ENCODE peak calls at places on chromosomes 3 and 15, in seven cellular contexts. D, L, I, T, P, O and E are unnamed samples.
A peak's percentile ranks its signal among the peaks of the same experiment; 100 is the strongest.

GRCh38 chr15:83250766-83251165 is 33.7 kb downstream of the BNC1 start:
- DNase-seq in L (no peak), P (no peak), T (no peak), I (no peak), O (peak; percentile 50), D (no peak), E (no peak)

GRCh38 chr15:79849789-79850188 is 47.0 kb downstream of the MTHFS start:
- DNase-seq in D (peak; percentile 52), L (peak; percentile 79), I (peak; percentile 52), P (peak; percentile 60), O (peak; percentile 77), T (no peak), E (peak; percentile 21)

GRCh38 chr3:45923755-45924154 is 19.5 kb upstream of the CXCR6 start:
- DNase-seq in T (no peak), P (no peak), O (no peak), D (peak; percentile 81), L (no peak), I (peak; percentile 24), E (no peak)

GRCh38 chr15:59622289-59622688 is 10.7 kb downstream of the GCNT3 start:
- DNase-seq in O (peak; percentile 25), L (peak; percentile 71), T (peak; percentile 21), I (peak; percentile 47), P (peak; percentile 75), D (peak; percentile 34), E (no peak)

GRCh38 chr15:99472416-99473145 is 93.2 kb upstream of the MEF2A start:
- DNase-seq in T (no peak), D (no peak), L (no peak), P (no peak), I (no peak), O (no peak), E (no peak)

GRCh38 chr15:52733078-52733477 is 53.9 kb upstream of the ATOSA start:
- DNase-seq in I (peak; percentile 39), L (no peak), O (peak; percentile 60), D (no peak), P (no peak), T (no peak), E (no peak)

GRCh38 chr3:195546130-195546560 is 3.0 kb upstream of the PPP1R2 start:
- DNase-seq in O (peak; percentile 29), T (no peak), D (peak; percentile 73), L (no peak), P (no peak), I (peak; percentile 37), E (no peak)

GRCh38 chr3:97984061-97984460 is 11.8 kb upstream of the RIOX2 start:
- DNase-seq in L (no peak), O (no peak), T (no peak), I (no peak), D (no peak), P (no peak), E (no peak)

GRCh38 chr15:41332788-41333527 is at the start of gene NUSAP1:
- DNase-seq in O (no peak), P (no peak), T (no peak), D (no peak), I (no peak), L (no peak), E (no peak)

GRCh38 chr3:182245059-182245458 is 533.3 kb downstream of the SOX2 start:
- DNase-seq in I (no peak), O (no peak), P (no peak), T (no peak), L (no peak), D (no peak), E (no peak)

GRCh38 chr15:66982250-66982649 is 83.2 kb upstream of the SMAD3 start:
- DNase-seq in P (no peak), I (no peak), L (no peak), O (no peak), D (no peak), T (no peak), E (no peak)

GRCh38 chr15:66982816-66983215 is 82.6 kb upstream of the SMAD3 start:
- DNase-seq in L (no peak), O (no peak), D (no peak), T (no peak), I (no peak), P (no peak), E (no peak)

GRCh38 chr15:66981746-66982145 is 83.7 kb upstream of the SMAD3 start:
- DNase-seq in D (no peak), P (no peak), L (peak; percentile 11), O (no peak), I (no peak), T (no peak), E (no peak)

GRCh38 chr15:66986951-66987350 is 78.5 kb upstream of the SMAD3 start:
- DNase-seq in I (no peak), O (no peak), L (no peak), D (no peak), P (no peak), T (no peak), E (no peak)

GRCh38 chr15:66985653-66986052 is 79.7 kb upstream of the SMAD3 start:
- DNase-seq in P (no peak), L (no peak), T (no peak), I (no peak), O (no peak), D (no peak), E (no peak)
- H2BK120ac ChIP-seq in P (no peak overlapping the region), L (no peak overlapping the region), T (no peak overlapping the region), I (no peak overlapping the region), O (no peak overlapping the region), D (no peak overlapping the region), E (no peak overlapping the region)

DNA sequence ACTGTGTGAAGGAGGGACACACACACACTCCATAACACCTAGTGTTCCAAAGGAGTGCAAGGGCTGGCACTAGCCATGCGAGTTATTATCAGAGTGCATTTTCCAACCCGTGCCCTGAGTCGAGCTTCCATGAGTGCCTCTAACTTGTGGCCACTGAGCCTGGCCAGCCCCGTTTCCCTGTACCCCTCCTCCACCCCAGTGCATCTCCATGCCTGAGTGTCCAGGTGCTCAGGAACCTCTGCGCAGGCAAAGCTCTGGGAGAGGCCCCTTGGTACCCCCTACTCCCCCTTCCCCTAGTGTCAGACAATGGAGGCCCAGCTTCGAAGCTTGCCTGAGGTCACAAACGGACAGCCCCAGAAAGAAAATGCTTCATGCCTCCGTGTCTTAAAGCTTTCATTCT is 45.2 kb upstream of the HES1 start:
- DNase-seq in D (no peak), I (no peak), T (no peak), L (no peak), O (no peak), P (no peak), E (no peak)
- H2BK120ac ChIP-seq in D (no peak overlapping the region), I (no peak overlapping the region), T (no peak overlapping the region), L (no peak overlapping the region), O (no peak overlapping the region), P (no peak overlapping the region), E (no peak overlapping the region)

GRCh38 chr15:73270366-73271097 is 98.2 kb downstream of the HCN4 start:
- DNase-seq in D (no peak), T (no peak), O (no peak), P (no peak), L (no peak), I (peak; percentile 21), E (no peak)
- H2BK120ac ChIP-seq in D (no peak overlapping the region), T (no peak overlapping the region), O (no peak overlapping the region), P (no peak overlapping the region), L (no peak overlapping the region), I (no peak overlapping the region), E (no peak overlapping the region)

GRCh38 chr3:108396336-108396735 is 100.0 kb downstream of the HHLA2 start:
- DNase-seq in O (no peak), D (no peak), I (no peak), T (no peak), L (no peak), P (no peak), E (no peak)

GRCh38 chr3:108401836-108402235 is 105.5 kb downstream of the HHLA2 start:
- DNase-seq in D (no peak), O (no peak), L (no peak), P (no peak), I (no peak), T (no peak), E (no peak)

GRCh38 chr3:108394563-108394962 is 98.2 kb downstream of the HHLA2 start:
- DNase-seq in P (no peak), D (no peak), T (no peak), L (no peak), I (no peak), O (peak; percentile 52), E (no peak)

GRCh38 chr3:108394016-108394415 is 97.7 kb downstream of the HHLA2 start:
- DNase-seq in T (no peak), I (no peak), P (no peak), O (peak; percentile 80), D (no peak), L (no peak), E (no peak)

DNA sequence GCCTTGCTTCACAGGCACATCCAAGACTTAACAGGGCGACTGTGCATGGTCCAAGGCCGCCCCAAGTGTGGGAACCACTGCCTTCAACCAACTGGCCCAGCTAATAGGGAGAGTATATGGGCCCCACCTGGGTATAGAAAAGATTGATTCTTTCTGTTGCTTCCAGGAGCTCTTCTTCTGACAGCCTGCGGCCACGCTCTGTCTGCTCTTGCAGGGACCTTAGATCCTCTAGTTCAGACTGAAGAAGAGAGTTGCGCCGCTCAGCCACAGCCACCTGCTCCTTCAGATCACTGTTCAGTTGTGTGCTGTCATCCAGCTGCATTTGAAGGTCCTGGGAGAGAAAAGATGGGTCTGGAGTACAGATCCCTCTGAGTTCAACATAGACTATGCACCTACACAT is 102.2 kb downstream of the HHLA2 start:
- DNase-seq in D (no peak), P (no peak), O (no peak), L (no peak), I (no peak), T (no peak), E (no peak)
- H2BK120ac ChIP-seq in D (no peak overlapping the region), P (no peak overlapping the region), O (no peak overlapping the region), L (no peak overlapping the region), I (no peak overlapping the region), T (no peak overlapping the region), E (no peak overlapping the region)